ENCODE peak calls at places on chromosome 6, in seven cellular contexts. O is WERI-Rb-1, F is A549, D is AG10803, K is GM10248, X is lung, C is PC-3. U is an unnamed sample.

GRCh38 chr6:134892362-134892761 is 57.5 kb downstream of the ALDH8A1 start:
- DNase-seq in C (no peak), F (no peak), D (no peak), O (peak), K (no peak), X (no peak), U (no peak)

GRCh38 chr6:2215342-2215741 is 30.1 kb downstream of the GMDS start:
- DNase-seq in K (no peak), X (no peak), O (no peak), D (no peak), F (no peak), C (no peak), U (no peak)

GRCh38 chr6:158972241-158973233 is 27.5 kb downstream of the RSPH3 start:
- DNase-seq in D (peak), O (no peak), X (no peak), K (peak), F (peak), C (peak), U (no peak)

GRCh38 chr6:3193102-3193837 is 34.2 kb downstream of the TUBB2B start:
- DNase-seq in K (no peak), D (no peak), F (no peak), O (peak), X (no peak), C (no peak), U (no peak)

GRCh38 chr6:1079525-1079924 is 232.4 kb upstream of the FOXQ1 start:
- DNase-seq in K (no peak), D (no peak), X (peak), C (no peak), F (no peak), O (no peak), U (no peak)

GRCh38 chr6:135183532-135184440 is 2.7 kb downstream of the MYB start:
- DNase-seq in C (peak), D (no peak), X (peak), K (peak), O (peak), F (peak), U (peak)

GRCh38 chr6:16803294-16804006 is 42.2 kb upstream of the ATXN1 start:
- DNase-seq in D (no peak), F (no peak), C (no peak), O (peak), X (no peak), K (no peak), U (no peak)

GRCh38 chr6:2817778-2818443 is 23.8 kb downstream of the SERPINB1 start:
- DNase-seq in C (peak), K (no peak), O (no peak), F (no peak), D (peak), X (no peak), U (no peak)

GRCh38 chr6:100726741-100727140 is 154.4 kb downstream of the ASCC3 start:
- DNase-seq in O (no peak), F (no peak), C (no peak), K (no peak), D (peak), X (no peak), U (no peak)

GRCh38 chr6:104326173-104327001 is 533.3 kb downstream of the HACE1 start:
- DNase-seq in D (peak), O (peak), X (no peak), K (peak), F (no peak), C (peak), U (no peak)

GRCh38 chr6:52162940-52163908 is 23.0 kb upstream of the IL17A start:
- DNase-seq in C (peak), X (no peak), K (peak), O (no peak), D (peak), F (peak), U (no peak)

GRCh38 chr6:19433101-19433500 is 404.1 kb upstream of the ID4 start:
- DNase-seq in D (no peak), C (peak), X (no peak), F (no peak), O (no peak), K (no peak), U (no peak)

GRCh38 chr6:5345324-5345723 is 84.0 kb downstream of the FARS2 start:
- DNase-seq in X (no peak), D (no peak), F (no peak), O (no peak), C (no peak), K (no peak), U (no peak)

GRCh38 chr6:7106752-7107577 is 796 bp upstream of the RREB1 start:
- DNase-seq in X (peak), K (peak), C (peak), O (peak), D (no peak), F (peak), U (peak)

GRCh38 chr6:159008656-159009288 is 8.8 kb upstream of the RSPH3 start:
- DNase-seq in F (peak), K (peak), D (peak), O (no peak), X (no peak), C (peak), U (no peak)

GRCh38 chr6:55869731-55870130 is 5.7 kb downstream of the BMP5 start:
- DNase-seq in D (no peak), C (peak), F (no peak), X (no peak), O (no peak), K (no peak), U (no peak)

GRCh38 chr6:148761532-148761951 is 14.7 kb downstream of the UST start:
- DNase-seq in F (no peak), D (peak), K (no peak), O (no peak), X (peak), C (no peak), U (no peak)

GRCh38 chr6:130912451-130912850 is 85.2 kb downstream of the SMLR1 start:
- DNase-seq in K (no peak), O (no peak), D (no peak), C (no peak), X (no peak), F (no peak), U (no peak)

GRCh38 chr6:53067799-53068442 is 2.7 kb downstream of the FBXO9 start:
- DNase-seq in D (no peak), K (no peak), F (no peak), O (no peak), X (no peak), C (no peak), U (no peak)

GRCh38 chr6:130890531-130890950 is 63.3 kb downstream of the SMLR1 start:
- DNase-seq in X (no peak), C (peak), F (no peak), D (peak), O (no peak), K (no peak), U (no peak)

GRCh38 chr6:149164199-149164745 is 153.2 kb upstream of the TAB2 start:
- DNase-seq in K (no peak), X (no peak), C (no peak), O (no peak), D (no peak), F (no peak), U (no peak)

GRCh38 chr6:132888701-132889100 is 74.3 kb downstream of the RPS12 start:
- DNase-seq in F (no peak), D (no peak), K (no peak), O (no peak), C (peak), X (no peak), U (no peak)

GRCh38 chr6:43990275-43990626 is 137.0 kb downstream of the MRPL14 start:
- DNase-seq in D (peak), K (no peak), X (no peak), O (no peak), F (no peak), C (no peak), U (peak)

GRCh38 chr6:134512946-134513345 is 195.0 kb upstream of the SGK1 start:
- DNase-seq in X (no peak), C (peak), O (no peak), K (no peak), F (no peak), D (peak), U (no peak)

GRCh38 chr6:27539551-27539950 is 66.6 kb upstream of the ZNF184 start:
- DNase-seq in F (no peak), O (no peak), C (no peak), D (no peak), K (no peak), X (no peak), U (no peak)

GRCh38 chr6:44540881-44541280 is 153.4 kb downstream of the CDC5L start:
- DNase-seq in F (no peak), X (no peak), D (no peak), O (no peak), K (no peak), C (no peak), U (no peak)

GRCh38 chr6:68778356-68779020 is 143.4 kb downstream of the ADGRB3 start:
- DNase-seq in F (no peak), D (peak), K (peak), O (peak), X (no peak), C (peak), U (no peak)

GRCh38 chr6:109441069-109441816 is 719 bp downstream of the SMPD2 start:
- DNase-seq in K (peak), D (peak), C (peak), F (peak), X (peak), O (peak), U (no peak)

GRCh38 chr6:73515204-73516101 is 5.4 kb downstream of the EEF1A1 start:
- DNase-seq in X (peak), K (no peak), C (peak), O (peak), F (no peak), D (peak), U (peak)

GRCh38 chr6:94636780-94637385 is 940.5 kb upstream of the MANEA start:
- DNase-seq in X (no peak), D (no peak), C (peak), F (no peak), O (peak), K (no peak), U (no peak)
- TF ChIP-seq CTCF in X (no peak), D (no peak), C (peak), F (no peak), O (peak), K (peak), U (no peak)

GRCh38 chr6:30801950-30802349 is 57.6 kb upstream of the IER3 start:
- DNase-seq in D (no peak), O (no peak), K (no peak), X (no peak), F (no peak), C (no peak), U (no peak)
- TF ChIP-seq CTCF in D (no peak), O (no peak), K (no peak), X (no peak), F (no peak), C (no peak), U (no peak)

DNA sequence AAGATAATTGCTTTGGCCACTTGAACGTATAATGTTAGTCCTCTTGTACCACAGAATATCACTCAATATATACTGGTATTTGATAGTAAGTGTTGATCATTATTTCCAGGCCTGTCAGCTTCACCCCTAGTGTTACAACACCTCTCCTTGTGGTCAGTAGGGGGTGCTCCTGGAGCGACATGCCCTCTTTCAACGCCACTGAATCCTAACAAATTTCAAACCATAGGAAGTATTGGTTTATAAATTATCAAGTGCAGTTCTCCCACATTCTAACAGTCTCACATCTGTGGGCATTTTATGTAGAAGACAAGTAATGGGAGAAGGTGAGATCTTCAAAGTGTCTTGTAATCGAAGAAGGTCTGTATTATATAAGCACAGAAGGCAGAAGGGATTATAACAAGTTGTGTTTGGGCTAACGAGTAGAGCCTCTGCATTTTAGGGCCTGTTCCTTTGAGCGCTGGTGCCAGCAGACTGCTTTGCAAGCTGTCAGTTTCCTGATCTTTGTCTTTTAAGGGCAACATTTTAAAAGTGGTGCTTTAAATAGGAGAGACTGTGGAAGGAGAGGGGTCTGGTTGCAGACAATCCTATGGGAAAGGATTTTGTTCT is 57.1 kb upstream of the CEP162 start:
- DNase-seq in X (no peak), D (no peak), O (no peak), F (no peak), K (peak), C (peak), U (no peak)
- TF ChIP-seq CTCF in X (no peak), D (peak), O (peak), F (peak), K (peak), C (peak), U (no peak)

DNA sequence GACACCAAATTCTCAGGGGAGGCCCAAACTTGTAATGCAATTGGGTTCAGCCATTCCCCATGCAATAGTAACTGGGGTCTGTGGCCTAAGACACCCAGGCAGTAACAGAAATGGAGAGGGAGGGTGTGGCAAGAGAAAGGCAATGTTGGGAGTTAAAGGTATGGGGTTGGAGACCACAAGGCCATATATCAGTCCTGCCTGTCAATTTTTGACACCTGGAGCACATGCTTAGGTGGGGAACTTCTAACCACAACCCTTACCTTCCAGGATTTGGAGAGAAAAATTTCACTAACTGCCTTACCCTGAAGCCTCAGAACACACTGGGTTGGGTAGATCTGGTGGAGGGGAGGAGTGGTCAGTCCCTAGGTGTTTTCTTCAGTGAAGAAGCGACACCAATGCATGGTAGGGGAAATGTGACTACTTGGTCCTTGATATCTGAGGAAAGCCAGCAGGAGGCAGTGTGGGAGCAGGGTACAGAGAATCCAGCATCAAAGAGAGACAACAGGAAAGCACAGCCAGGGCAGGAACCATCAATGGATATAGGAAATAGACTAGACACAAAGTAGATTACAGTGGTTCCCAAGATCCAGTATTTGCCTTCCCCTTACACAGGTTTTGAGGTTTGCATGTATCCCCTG is 6.8 kb upstream of the USP49 start:
- DNase-seq in X (no peak), K (peak), O (peak), D (no peak), C (peak), F (no peak), U (no peak)
- TF ChIP-seq CTCF in X (peak), K (peak), O (peak), D (peak), C (peak), F (peak), U (peak)

GRCh38 chr6:128516514-128516898 is 3.9 kb downstream of the PTPRK start:
- DNase-seq in F (no peak), K (no peak), O (no peak), C (peak), D (peak), X (no peak), U (no peak)
- TF ChIP-seq CTCF in F (no peak), K (no peak), O (no peak), C (peak), D (peak), X (no peak), U (no peak)

GRCh38 chr6:33279257-33279695 is 2.4 kb downstream of the B3GALT4 start:
- DNase-seq in O (peak), D (no peak), X (no peak), C (no peak), F (no peak), K (no peak), U (no peak)

GRCh38 chr6:33278392-33278741 is 1.4 kb downstream of the B3GALT4 start:
- DNase-seq in O (no peak), C (no peak), D (no peak), X (no peak), F (no peak), K (no peak), U (no peak)

GRCh38 chr6:33280539-33280938 is 3.6 kb downstream of the B3GALT4 start:
- DNase-seq in K (no peak), X (no peak), F (no peak), C (no peak), O (no peak), D (no peak), U (no peak)

GRCh38 chr6:33278810-33279209 is 1.9 kb downstream of the B3GALT4 start:
- DNase-seq in C (no peak), F (no peak), O (no peak), K (no peak), D (no peak), X (no peak), U (no peak)

DNA sequence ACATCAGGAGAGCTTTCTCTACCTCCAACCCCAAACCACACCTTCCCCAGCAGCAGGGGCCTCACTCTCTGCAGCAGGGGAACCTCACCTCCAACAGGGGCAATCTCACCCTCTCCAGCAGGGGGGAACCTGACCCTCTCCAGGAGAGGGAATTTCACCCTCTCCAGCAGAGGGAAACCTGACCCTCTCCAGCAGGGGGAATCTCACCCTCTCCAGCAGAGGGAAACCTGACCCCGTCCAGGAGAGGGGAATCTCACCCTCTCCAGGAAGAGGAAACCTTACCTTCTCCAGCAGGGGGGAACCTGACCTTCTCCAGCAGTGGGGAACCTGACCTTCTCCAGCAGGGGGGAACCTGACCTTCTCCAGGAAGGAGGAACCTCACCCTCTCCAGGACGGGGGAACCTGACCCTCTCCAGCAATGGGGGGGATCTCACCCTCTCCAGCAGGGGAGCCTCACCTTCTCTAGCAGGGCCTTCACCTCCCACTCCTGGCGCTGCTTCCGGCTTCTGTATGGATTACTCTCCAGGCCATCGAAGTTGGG is 3.1 kb downstream of the B3GALT4 start:
- DNase-seq in K (no peak), X (no peak), C (peak), F (peak), D (peak), O (peak), U (no peak)
- TF ChIP-seq CTCF in K (peak), X (no peak), C (peak), F (peak), D (peak), O (peak), U (peak)

DNA sequence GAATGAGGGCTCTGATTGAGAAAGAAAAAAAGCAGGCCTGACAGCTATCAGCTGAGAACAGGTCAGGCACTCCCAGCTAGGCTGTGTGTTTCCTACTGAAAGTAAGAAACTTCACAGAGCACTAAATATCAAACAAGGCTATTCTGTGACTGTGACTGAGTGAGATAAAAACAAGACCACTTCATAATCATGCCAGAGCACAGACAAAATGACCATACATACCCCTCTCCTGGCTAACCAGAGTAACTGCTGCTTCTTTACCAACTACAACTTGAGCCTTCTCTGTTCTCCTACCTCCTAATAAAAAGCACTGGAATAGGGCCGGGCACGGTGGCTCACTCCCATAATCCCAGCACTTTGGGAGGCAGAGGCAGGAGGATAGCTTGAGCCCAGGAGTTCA is 6.8 kb upstream of the BTN1A1 start:
- DNase-seq in K (peak), F (no peak), D (peak), O (no peak), C (peak), X (no peak), U (no peak)
- TF ChIP-seq CTCF in K (peak), F (no peak), D (peak), O (peak), C (peak), X (no peak), U (peak)

GRCh38 chr6:139050770-139051313 is 22.3 kb downstream of the ABRACL start:
- DNase-seq in O (no peak), C (no peak), X (no peak), K (no peak), F (no peak), D (no peak), U (no peak)
- TF ChIP-seq CTCF in O (no peak), C (no peak), X (no peak), K (no peak), F (no peak), D (no peak), U (no peak)

U was measured in CD14-positive monocyte.